ENCODE peak calls at places on chromosomes 16 and 17, in four cellular contexts. R, E, A and N are unnamed samples.

GRCh38 chr16:12573730-12574383 is 229.8 kb downstream of the CPPED1 start:
- DNase-seq in R (no peak), E (no peak), A (peak), N (peak)

GRCh38 chr16:49000594-49000993 is 281.0 kb downstream of the CBLN1 start:
- DNase-seq in R (no peak), E (no peak), A (no peak), N (no peak)

GRCh38 chr16:86866986-86867722 is 288.8 kb downstream of the FOXL1 start:
- DNase-seq in R (no peak), E (no peak), A (no peak), N (no peak)

GRCh38 chr17:50462446-50462845 is 6.2 kb downstream of the CHAD start:
- DNase-seq in R (no peak), E (no peak), A (no peak), N (no peak)

GRCh38 chr17:858941-859452 is 76.8 kb downstream of the MRM3 start:
- DNase-seq in R (no peak), E (no peak), A (no peak), N (no peak)

GRCh38 chr16:47488051-47488450 is 26.9 kb downstream of the PHKB start:
- DNase-seq in R (no peak), E (no peak), A (no peak), N (no peak)

GRCh38 chr17:67588326-67588725 is 129.4 kb upstream of the NOL11 start:
- DNase-seq in R (no peak), E (no peak), A (no peak), N (no peak)

GRCh38 chr16:21649196-21649595 is 3.2 kb downstream of the IGSF6 start:
- DNase-seq in R (no peak), E (no peak), A (no peak), N (no peak)